ENCODE peak calls at places on chromosomes 12 and 14, in five cellular contexts. R, V, C, W and K are unnamed samples.

GRCh38 chr14:34035177-34035933 is 84.5 kb upstream of the EGLN3 start:
- DNase-seq in R (peak), V (no peak), C (peak), W (no peak), K (peak)

GRCh38 chr14:101007765-101008164 is 104.2 kb upstream of the RTL1 start:
- DNase-seq in R (no peak), V (no peak), C (no peak), W (no peak), K (no peak)

GRCh38 chr14:100246809-100247428 is 8.0 kb downstream of the YY1 start:
- DNase-seq in R (peak), V (no peak), C (no peak), W (peak), K (no peak)

GRCh38 chr12:132427999-132428871 is 61.7 kb upstream of the FBRSL1 start:
- DNase-seq in R (no peak), V (no peak), C (no peak), W (no peak), K (no peak)

GRCh38 chr14:102471921-102472814 is 37.4 kb downstream of the ANKRD9 start:
- DNase-seq in R (no peak), V (no peak), C (no peak), W (no peak), K (no peak)

GRCh38 chr12:89212339-89212771 is 139.9 kb downstream of the DUSP6 start:
- DNase-seq in R (no peak), V (no peak), C (no peak), W (no peak), K (no peak)

GRCh38 chr14:102697125-102697900 is 79.9 kb upstream of the TRAF3 start:
- DNase-seq in R (no peak), V (no peak), C (no peak), W (no peak), K (no peak)

GRCh38 chr12:25655702-25656101 is 102.6 kb upstream of the LMNTD1 start:
- DNase-seq in R (peak), V (no peak), C (no peak), W (no peak), K (peak)

GRCh38 chr14:25944020-25944419 is 653.8 kb downstream of the NOVA1 start:
- DNase-seq in R (no peak), V (no peak), C (no peak), W (no peak), K (no peak)

GRCh38 chr14:55915464-55915863 is 202.7 kb upstream of the PELI2 start:
- DNase-seq in R (no peak), V (no peak), C (no peak), W (no peak), K (no peak)

GRCh38 chr14:67837011-67837624 is 17.5 kb downstream of the RAD51B start:
- DNase-seq in R (peak), V (peak), C (peak), W (no peak), K (no peak)

GRCh38 chr12:14981049-14981448 is 8.2 kb downstream of the PDE6H start:
- DNase-seq in R (no peak), V (no peak), C (no peak), W (no peak), K (no peak)

GRCh38 chr12:129212221-129212630 is 358.9 kb downstream of the GLT1D1 start:
- DNase-seq in R (no peak), V (no peak), C (peak), W (no peak), K (no peak)

GRCh38 chr14:35553808-35554207 is 19.8 kb downstream of the INSM2 start:
- DNase-seq in R (no peak), V (no peak), C (no peak), W (no peak), K (no peak)

GRCh38 chr12:108629824-108630476 is 3.7 kb downstream of the SELPLG start:
- DNase-seq in R (peak), V (no peak), C (no peak), W (no peak), K (no peak)

GRCh38 chr14:51473808-51474207 is 177.9 kb upstream of the FRMD6 start:
- DNase-seq in R (peak), V (no peak), C (no peak), W (no peak), K (no peak)

GRCh38 chr12:101696477-101697196 is 803 bp upstream of the CHPT1 start:
- DNase-seq in R (peak), V (no peak), C (peak), W (peak), K (peak)

GRCh38 chr12:68031881-68032739 is 42.9 kb downstream of the IFNG-AS1 start:
- DNase-seq in R (no peak), V (no peak), C (no peak), W (no peak), K (no peak)

GRCh38 chr12:5439333-5439732 is 7.4 kb downstream of the NTF3 start:
- DNase-seq in R (no peak), V (no peak), C (no peak), W (no peak), K (no peak)

GRCh38 chr12:74440469-74440868 is 97.2 kb upstream of the ATXN7L3B start:
- DNase-seq in R (no peak), V (no peak), C (no peak), W (no peak), K (no peak)

GRCh38 chr12:15323530-15323929 is 1.2 kb downstream of the PTPRO start:
- DNase-seq in R (peak), V (no peak), C (no peak), W (no peak), K (no peak)

GRCh38 chr12:108840605-108841328 is 16.6 kb downstream of the SSH1 start:
- DNase-seq in R (no peak), V (no peak), C (no peak), W (no peak), K (no peak)

GRCh38 chr12:663293-663871 is at the start of gene NINJ2:
- DNase-seq in R (no peak), V (no peak), C (no peak), W (no peak), K (no peak)

GRCh38 chr14:53338192-53338591 is 185.1 kb upstream of the DDHD1 start:
- DNase-seq in R (no peak), V (no peak), C (no peak), W (no peak), K (no peak)

GRCh38 chr14:99604766-99605298 is 825 bp upstream of the CCDC85C start:
- DNase-seq in R (peak), V (no peak), C (no peak), W (peak), K (no peak)

GRCh38 chr14:95136631-95137030 is 20.7 kb downstream of the DICER1 start:
- DNase-seq in R (no peak), V (no peak), C (no peak), W (no peak), K (no peak)

GRCh38 chr12:15151141-15152091 is 69.8 kb downstream of the RERG start:
- DNase-seq in R (peak), V (no peak), C (no peak), W (no peak), K (no peak)

GRCh38 chr12:65740873-65741600 is 83.2 kb upstream of the HMGA2 start:
- DNase-seq in R (peak), V (no peak), C (peak), W (peak), K (peak)

GRCh38 chr12:104177663-104178501 is 37.7 kb upstream of the TXNRD1 start:
- DNase-seq in R (peak), V (no peak), C (peak), W (peak), K (peak)

GRCh38 chr14:93655078-93655750 is 133.1 kb downstream of the PRIMA1 start:
- DNase-seq in R (peak), V (peak), C (peak), W (peak), K (no peak)